ENCODE peak calls at places on chromosomes 3 and 15, in four cellular contexts. J, A, L and G are unnamed samples.

GRCh38 chr3:172084871-172085556 is 45.6 kb downstream of the FNDC3B start:
- DNase-seq in A (no peak), L (no peak), J (peak; percentile 81), G (no peak)

GRCh38 chr15:58447244-58448010 is 15.6 kb downstream of the LIPC start:
- DNase-seq in L (no peak), J (peak; percentile 96), A (no peak), G (no peak)

GRCh38 chr15:24919446-24919845 is 35.3 kb upstream of the SNRPN start:
- DNase-seq in J (no peak), L (peak; percentile 53), A (no peak), G (no peak)

GRCh38 chr3:30349507-30349906 is 256.9 kb upstream of the TGFBR2 start:
- DNase-seq in A (no peak), L (no peak), J (no peak), G (no peak)

GRCh38 chr3:14897266-14897665 is 50.1 kb upstream of the NR2C2 start:
- DNase-seq in L (no peak), J (no peak), A (no peak), G (no peak)

GRCh38 chr3:30012941-30013543 is 593.4 kb upstream of the TGFBR2 start:
- DNase-seq in L (peak; percentile 91), A (peak; percentile 63), J (peak; percentile 84), G (no peak)

GRCh38 chr3:133540896-133541674 is 32.4 kb upstream of the CDV3 start:
- DNase-seq in A (peak; percentile 50), J (no peak), L (no peak), G (no peak)

GRCh38 chr3:151483488-151483887 is 22.6 kb upstream of the IGSF10 start:
- DNase-seq in A (no peak), L (no peak), J (no peak), G (no peak)

GRCh38 chr3:53044371-53045106 is 1.3 kb downstream of the SFMBT1 start:
- DNase-seq in A (peak; percentile 5), L (peak; percentile 76), J (peak; percentile 51), G (no peak)

GRCh38 chr15:98745179-98745578 is 96.8 kb downstream of the IGF1R start:
- DNase-seq in J (no peak), A (no peak), L (no peak), G (no peak)

GRCh38 chr3:23938657-23939056 is 6.4 kb upstream of the NR1D2 start:
- DNase-seq in L (peak; percentile 85), J (no peak), A (no peak), G (no peak)

GRCh38 chr3:49799761-49800160 is at the start of gene CDHR4:
- DNase-seq in J (peak; percentile 84), A (peak; percentile 89), L (no peak), G (no peak)

GRCh38 chr3:100737334-100737733 is 28.0 kb downstream of the TFG start:
- DNase-seq in L (peak; percentile 64), J (peak; percentile 48), A (peak; percentile 5), G (no peak)

GRCh38 chr3:158347966-158348365 is 223.0 kb upstream of the MLF1 start:
- DNase-seq in J (peak; percentile 42), L (no peak), A (peak; percentile 5), G (no peak)

GRCh38 chr15:91685436-91685835 is 168.1 kb upstream of the SLCO3A1 start:
- DNase-seq in A (no peak), L (no peak), J (no peak), G (no peak)

GRCh38 chr15:23869391-23869790 is 182.3 kb upstream of the NDN start:
- DNase-seq in A (no peak), J (no peak), L (peak; percentile 90), G (no peak)

GRCh38 chr3:194324823-194325327 is 26.3 kb downstream of the CPN2 start:
- DNase-seq in A (no peak), J (no peak), L (no peak), G (no peak)

GRCh38 chr15:69034352-69034751 is 19.9 kb downstream of the NOX5 start:
- DNase-seq in L (no peak), A (peak; percentile 87), J (peak; percentile 68), G (no peak)

GRCh38 chr3:72347819-72348319 is 500.4 kb downstream of the SHQ1 start:
- DNase-seq in L (peak; percentile 90), J (peak; percentile 56), A (no peak), G (no peak)

GRCh38 chr15:76147906-76148553 is 88.2 kb downstream of the TMEM266 start:
- DNase-seq in A (no peak), L (peak; percentile 93), J (peak; percentile 50), G (peak; percentile 60)

DNA sequence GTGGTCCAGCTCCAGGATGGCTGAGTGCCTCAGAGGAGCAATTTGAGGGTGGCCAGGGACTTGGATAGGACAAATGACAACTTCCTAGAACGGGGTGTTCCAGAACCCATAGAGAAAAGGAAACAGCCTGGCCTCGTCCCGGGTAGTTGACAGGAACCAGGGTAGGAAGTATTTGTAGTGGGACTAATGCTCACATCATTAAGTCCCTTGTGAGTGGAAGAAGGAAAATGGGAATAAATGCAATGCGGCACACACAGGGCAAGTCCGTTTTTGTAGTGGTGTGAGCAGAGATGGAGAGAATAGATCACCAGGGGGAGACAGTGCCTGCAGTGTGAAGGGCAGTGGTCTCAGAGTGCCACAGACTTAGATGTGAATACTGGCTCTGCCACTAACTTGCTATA is 19.6 kb downstream of the TIMP4 start:
- DNase-seq in J (peak; percentile 91), A (peak; percentile 48), L (peak; percentile 82), G (no peak)
- TF ChIP-seq CTCF in J (peak; percentile 91), A (peak; percentile 76), L (peak; percentile 86), G (no peak)

GRCh38 chr3:77873599-77873998 is 833.7 kb downstream of the ROBO2 start:
- DNase-seq in L (no peak), A (no peak), J (no peak), G (no peak)
- TF ChIP-seq CTCF in L (no peak), A (no peak), J (no peak), G (no peak)

DNA sequence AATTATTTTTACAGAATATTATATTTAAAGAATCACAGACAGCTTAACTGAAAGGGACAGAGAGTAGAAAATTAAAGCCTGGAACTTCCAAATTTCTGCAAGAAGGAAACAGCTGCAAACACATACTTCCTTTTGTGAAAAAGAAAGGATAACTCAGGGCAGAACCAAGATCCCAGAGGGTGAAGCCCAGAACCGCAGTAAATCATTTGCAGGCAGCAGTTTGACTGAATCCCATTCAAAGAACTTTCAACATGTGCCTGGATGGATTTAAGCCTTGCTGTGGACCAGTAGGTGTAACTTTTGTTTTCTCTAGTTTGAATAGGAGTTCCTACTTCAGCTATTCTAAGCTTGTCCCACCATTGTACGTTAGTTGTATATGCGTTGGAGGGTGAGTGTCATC is 733.2 kb downstream of the ROBO2 start:
- DNase-seq in L (no peak), J (no peak), A (no peak), G (no peak)
- TF ChIP-seq CTCF in L (no peak), J (no peak), A (no peak), G (no peak)

DNA sequence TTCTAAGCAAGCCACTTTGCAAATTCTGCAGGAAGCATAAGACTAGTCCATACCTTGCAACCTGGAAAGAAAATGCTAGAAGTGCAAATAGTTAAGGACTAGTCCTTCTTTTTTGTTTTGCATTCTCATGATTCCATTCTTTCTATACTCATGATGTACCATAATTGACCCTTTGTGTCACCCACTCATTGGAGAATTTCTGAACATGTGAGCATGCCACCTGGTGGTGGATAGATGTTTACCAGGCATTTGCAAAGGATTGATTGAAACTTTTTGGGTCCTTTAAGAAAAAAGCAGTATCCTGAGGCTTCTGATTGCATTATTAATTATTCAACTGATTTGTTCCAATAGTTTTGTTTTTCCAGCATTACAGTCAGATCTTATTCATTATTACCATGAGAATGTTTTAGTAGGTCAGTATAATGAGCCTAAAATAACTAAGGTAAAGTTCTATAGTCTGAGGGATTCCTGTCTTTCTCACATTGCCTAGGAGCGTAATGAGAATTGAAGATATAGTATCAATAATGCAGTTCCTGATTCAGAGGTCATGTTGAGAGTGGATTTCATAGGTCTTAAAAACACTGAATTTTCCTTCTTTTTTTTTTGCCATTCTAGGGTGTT is 20.2 kb upstream of the DIPK2A start:
- DNase-seq in J (peak; percentile 75), L (peak; percentile 63), A (peak; percentile 11), G (no peak)
- TF ChIP-seq CTCF in J (peak; percentile 80), L (peak; percentile 90), A (peak; percentile 84), G (peak; percentile 64)

GRCh38 chr15:78075490-78076230 is 1.9 kb downstream of the TBC1D2B start:
- DNase-seq in J (peak; percentile 96), A (peak; percentile 88), L (peak; percentile 77), G (no peak)

GRCh38 chr15:78079296-78080087 is 2.0 kb upstream of the TBC1D2B start:
- DNase-seq in L (no peak), J (no peak), A (no peak), G (no peak)

GRCh38 chr15:78077860-78078187 is 313 bp upstream of the TBC1D2B start:
- DNase-seq in L (no peak), A (no peak), J (peak; percentile 45), G (no peak)

GRCh38 chr15:78077053-78077859 is at the start of gene TBC1D2B:
- DNase-seq in J (peak; percentile 65), A (no peak), L (peak; percentile 85), G (peak; percentile 68)

DNA sequence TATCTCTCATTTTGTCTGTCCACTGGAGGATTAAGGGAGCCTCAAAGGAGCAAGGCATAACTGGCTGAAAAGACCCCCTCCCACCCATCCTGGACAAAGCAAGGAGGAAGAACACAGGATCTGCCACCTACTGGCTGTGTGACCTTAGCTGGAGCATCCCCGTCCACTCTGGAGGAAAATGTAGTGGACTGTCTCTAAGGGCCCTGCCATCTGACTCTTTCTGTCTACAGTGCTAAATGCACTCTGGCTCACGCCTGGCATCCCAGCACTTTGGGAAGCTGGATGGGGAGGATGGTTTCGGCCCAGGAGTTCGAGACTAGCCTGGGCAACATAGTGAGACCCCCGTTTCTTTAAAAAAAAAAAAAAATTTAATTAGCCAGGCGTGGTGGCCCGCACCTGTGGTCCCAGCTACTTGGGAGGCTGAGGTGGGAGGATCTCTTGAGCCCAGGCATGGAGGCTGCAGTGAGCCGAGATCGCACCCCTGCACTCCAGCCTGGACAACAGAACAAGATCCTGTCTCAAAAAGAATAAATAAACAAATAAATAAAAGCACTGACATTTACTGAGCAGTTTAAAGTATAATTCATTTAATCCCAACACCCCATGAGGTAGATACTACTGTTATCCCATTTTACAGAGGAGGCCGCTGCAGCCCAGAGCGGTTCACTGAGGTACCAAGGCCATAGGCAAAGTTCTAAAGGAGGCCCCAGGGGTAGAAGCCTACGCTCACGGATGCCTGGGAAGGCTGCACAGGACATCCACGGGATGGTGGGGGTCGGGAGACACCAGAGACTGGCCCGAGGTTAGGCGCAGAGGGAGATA is 1.1 kb downstream of the TBC1D2B start:
- DNase-seq in L (no peak), J (peak; percentile 41), A (no peak), G (no peak)
- TF ChIP-seq CTCF in L (peak; percentile 49), J (peak; percentile 45), A (peak; percentile 60), G (no peak)

DNA sequence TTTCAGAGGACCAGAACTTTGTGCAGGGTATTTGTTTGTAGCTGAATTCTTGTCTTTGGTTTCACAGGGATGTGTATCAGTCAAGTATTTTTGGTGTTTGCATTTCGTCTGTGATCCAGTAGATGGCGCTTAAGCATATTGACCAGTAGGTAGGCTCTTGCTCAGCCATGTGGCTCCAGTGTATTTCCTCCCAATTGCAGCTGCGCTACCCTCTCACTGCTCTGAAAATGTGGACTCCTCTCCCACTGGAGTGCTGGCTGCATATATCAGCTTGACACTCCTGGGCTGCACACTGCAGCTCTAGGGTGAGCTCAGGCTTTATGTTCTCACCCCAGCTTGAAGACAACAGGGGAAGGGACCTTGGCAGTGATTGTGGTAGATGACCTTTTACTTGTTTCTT is 1264.3 kb upstream of the ALCAM start:
- DNase-seq in L (peak; percentile 78), A (peak; percentile 58), J (peak; percentile 88), G (no peak)
- TF ChIP-seq CTCF in L (peak; percentile 84), A (peak; percentile 82), J (peak; percentile 83), G (no peak)

GRCh38 chr3:141311496-141312358 is 56.6 kb upstream of the ZBTB38 start:
- DNase-seq in A (peak; percentile 97), J (peak; percentile 99), L (peak; percentile 100), G (peak; percentile 92)
- TF ChIP-seq CTCF in A (peak; percentile 85), J (peak; percentile 88), L (peak; percentile 95), G (no peak)